ENCODE peak calls at places on chromosome 15, in six cellular contexts. One of them, this sample, is unnamed.

GRCh38 chr15:60555814-60556213 is 76.9 kb upstream of the ICE2 start:
- DNase-seq in breast epithelium: no peak
- DNase-seq in naive thymus-derived CD4-positive, alpha-beta T cell: no peak
- DNase-seq in colonic mucosa: no peak
- DNase-seq in ovary: no peak
- DNase-seq in MM.1S: no peak
- DNase-seq in this sample: no peak

GRCh38 chr15:51624022-51624421 is 1.5 kb upstream of the DMXL2 start:
- DNase-seq in breast epithelium: no peak
- DNase-seq in naive thymus-derived CD4-positive, alpha-beta T cell: no peak
- DNase-seq in colonic mucosa: no peak
- DNase-seq in ovary: no peak
- DNase-seq in MM.1S: no peak
- DNase-seq in this sample: no peak

GRCh38 chr15:59185725-59186124 is 20.9 kb upstream of the LDHAL6B start:
- DNase-seq in breast epithelium: no peak
- DNase-seq in naive thymus-derived CD4-positive, alpha-beta T cell: no peak
- DNase-seq in colonic mucosa: no peak
- DNase-seq in ovary: no peak
- DNase-seq in MM.1S: no peak
- DNase-seq in this sample: no peak

GRCh38 chr15:47673343-47673761 is 44.0 kb upstream of the SEMA6D start:
- DNase-seq in breast epithelium: no peak
- DNase-seq in naive thymus-derived CD4-positive, alpha-beta T cell: no peak
- DNase-seq in colonic mucosa: no peak
- DNase-seq in ovary: peak; percentile 13
- DNase-seq in MM.1S: no peak
- DNase-seq in this sample: no peak

GRCh38 chr15:64532515-64532914 is 72.1 kb downstream of the ZNF609 start:
- DNase-seq in breast epithelium: no peak
- DNase-seq in naive thymus-derived CD4-positive, alpha-beta T cell: no peak
- DNase-seq in colonic mucosa: no peak
- DNase-seq in ovary: no peak
- DNase-seq in MM.1S: no peak
- DNase-seq in this sample: no peak

GRCh38 chr15:45449878-45450277 is 71.5 kb upstream of the GATM start:
- DNase-seq in breast epithelium: peak; percentile 75
- DNase-seq in naive thymus-derived CD4-positive, alpha-beta T cell: no peak
- DNase-seq in colonic mucosa: peak; percentile 92
- DNase-seq in ovary: no peak
- DNase-seq in MM.1S: peak; percentile 27
- DNase-seq in this sample: no peak

GRCh38 chr15:59303641-59304433 is 68.8 kb downstream of the MYO1E start:
- DNase-seq in breast epithelium: no peak
- DNase-seq in naive thymus-derived CD4-positive, alpha-beta T cell: no peak
- DNase-seq in colonic mucosa: no peak
- DNase-seq in ovary: peak; percentile 20
- DNase-seq in MM.1S: no peak
- DNase-seq in this sample: no peak

GRCh38 chr15:39743611-39744010 is 39.0 kb downstream of the FSIP1 start:
- DNase-seq in breast epithelium: no peak
- DNase-seq in naive thymus-derived CD4-positive, alpha-beta T cell: no peak
- DNase-seq in colonic mucosa: no peak
- DNase-seq in ovary: no peak
- DNase-seq in MM.1S: no peak
- DNase-seq in this sample: no peak

GRCh38 chr15:66101715-66102395 is 151.7 kb downstream of the MEGF11 start:
- DNase-seq in breast epithelium: no peak
- DNase-seq in naive thymus-derived CD4-positive, alpha-beta T cell: no peak
- DNase-seq in colonic mucosa: no peak
- DNase-seq in ovary: no peak
- DNase-seq in MM.1S: no peak
- DNase-seq in this sample: no peak

GRCh38 chr15:78437107-78437761 is 782 bp upstream of the IREB2 start:
- DNase-seq in breast epithelium: no peak
- DNase-seq in naive thymus-derived CD4-positive, alpha-beta T cell: no peak
- DNase-seq in colonic mucosa: no peak
- DNase-seq in ovary: no peak
- DNase-seq in MM.1S: no peak
- DNase-seq in this sample: peak; percentile 57

GRCh38 chr15:43538091-43538490 is 20.7 kb downstream of the MAP1A start:
- DNase-seq in breast epithelium: no peak
- DNase-seq in naive thymus-derived CD4-positive, alpha-beta T cell: no peak
- DNase-seq in colonic mucosa: no peak
- DNase-seq in ovary: no peak
- DNase-seq in MM.1S: no peak
- DNase-seq in this sample: no peak

GRCh38 chr15:101172421-101173097 is 79.3 kb downstream of the CHSY1 start:
- DNase-seq in breast epithelium: no peak
- DNase-seq in naive thymus-derived CD4-positive, alpha-beta T cell: no peak
- DNase-seq in colonic mucosa: no peak
- DNase-seq in ovary: no peak
- DNase-seq in MM.1S: no peak
- DNase-seq in this sample: no peak

GRCh38 chr15:92011611-92012367 is 158.3 kb downstream of the SLCO3A1 start:
- DNase-seq in breast epithelium: no peak
- DNase-seq in naive thymus-derived CD4-positive, alpha-beta T cell: peak; percentile 13
- DNase-seq in colonic mucosa: no peak
- DNase-seq in ovary: no peak
- DNase-seq in MM.1S: no peak
- DNase-seq in this sample: no peak

GRCh38 chr15:49927462-49927861 is 191.6 kb downstream of the ATP8B4 start:
- DNase-seq in breast epithelium: no peak
- DNase-seq in naive thymus-derived CD4-positive, alpha-beta T cell: no peak
- DNase-seq in colonic mucosa: no peak
- DNase-seq in ovary: no peak
- DNase-seq in MM.1S: no peak
- DNase-seq in this sample: no peak

GRCh38 chr15:69787791-69788190 is 309.9 kb downstream of the TLE3 start:
- DNase-seq in breast epithelium: no peak
- DNase-seq in naive thymus-derived CD4-positive, alpha-beta T cell: no peak
- DNase-seq in colonic mucosa: no peak
- DNase-seq in ovary: no peak
- DNase-seq in MM.1S: no peak
- DNase-seq in this sample: no peak

GRCh38 chr15:22930782-22931484 is 49.2 kb downstream of the CYFIP1 start:
- DNase-seq in breast epithelium: no peak
- DNase-seq in naive thymus-derived CD4-positive, alpha-beta T cell: no peak
- DNase-seq in colonic mucosa: no peak
- DNase-seq in ovary: no peak
- DNase-seq in MM.1S: no peak
- DNase-seq in this sample: no peak

GRCh38 chr15:60047701-60048100 is 43.6 kb downstream of the FOXB1 start:
- DNase-seq in breast epithelium: no peak
- DNase-seq in naive thymus-derived CD4-positive, alpha-beta T cell: no peak
- DNase-seq in colonic mucosa: no peak
- DNase-seq in ovary: no peak
- DNase-seq in MM.1S: no peak
- DNase-seq in this sample: no peak

GRCh38 chr15:71207141-71207540 is 91.9 kb downstream of the THSD4 start:
- DNase-seq in breast epithelium: no peak
- DNase-seq in naive thymus-derived CD4-positive, alpha-beta T cell: no peak
- DNase-seq in colonic mucosa: no peak
- DNase-seq in ovary: no peak
- DNase-seq in MM.1S: no peak
- DNase-seq in this sample: no peak

GRCh38 chr15:88918738-88919137 is 5.6 kb upstream of the MFGE8 start:
- DNase-seq in breast epithelium: no peak
- DNase-seq in naive thymus-derived CD4-positive, alpha-beta T cell: no peak
- DNase-seq in colonic mucosa: no peak
- DNase-seq in ovary: no peak
- DNase-seq in MM.1S: no peak
- DNase-seq in this sample: peak; percentile 9

GRCh38 chr15:75646944-75647364 is 758 bp upstream of the SNX33 start:
- DNase-seq in breast epithelium: peak; percentile 56
- DNase-seq in naive thymus-derived CD4-positive, alpha-beta T cell: no peak
- DNase-seq in colonic mucosa: peak; percentile 65
- DNase-seq in ovary: no peak
- DNase-seq in MM.1S: no peak
- DNase-seq in this sample: peak; percentile 61

GRCh38 chr15:45548753-45549520 is 26.4 kb upstream of the SLC30A4 start:
- DNase-seq in breast epithelium: no peak
- DNase-seq in naive thymus-derived CD4-positive, alpha-beta T cell: no peak
- DNase-seq in colonic mucosa: no peak
- DNase-seq in ovary: no peak
- DNase-seq in MM.1S: peak; percentile 87
- DNase-seq in this sample: no peak

GRCh38 chr15:89654311-89654761 is 931 bp downstream of the KIF7 start:
- DNase-seq in breast epithelium: peak; percentile 45
- DNase-seq in naive thymus-derived CD4-positive, alpha-beta T cell: no peak
- DNase-seq in colonic mucosa: no peak
- DNase-seq in ovary: no peak
- DNase-seq in MM.1S: no peak
- DNase-seq in this sample: no peak

GRCh38 chr15:72342385-72342784 is 22.4 kb upstream of the CELF6 start:
- DNase-seq in breast epithelium: no peak
- DNase-seq in naive thymus-derived CD4-positive, alpha-beta T cell: peak; percentile 54
- DNase-seq in colonic mucosa: no peak
- DNase-seq in ovary: no peak
- DNase-seq in MM.1S: no peak
- DNase-seq in this sample: peak; percentile 72

GRCh38 chr15:80636675-80637074 is 58.4 kb upstream of the ABHD17C start:
- DNase-seq in breast epithelium: no peak
- DNase-seq in naive thymus-derived CD4-positive, alpha-beta T cell: no peak
- DNase-seq in colonic mucosa: peak; percentile 64
- DNase-seq in ovary: no peak
- DNase-seq in MM.1S: no peak
- DNase-seq in this sample: peak; percentile 17

GRCh38 chr15:66016199-66016598 is 146.9 kb downstream of the RAB11A start:
- DNase-seq in breast epithelium: no peak
- DNase-seq in naive thymus-derived CD4-positive, alpha-beta T cell: no peak
- DNase-seq in colonic mucosa: no peak
- DNase-seq in ovary: no peak
- DNase-seq in MM.1S: no peak
- DNase-seq in this sample: no peak

GRCh38 chr15:49953421-49953820 is 165.6 kb downstream of the ATP8B4 start:
- DNase-seq in breast epithelium: no peak
- DNase-seq in naive thymus-derived CD4-positive, alpha-beta T cell: no peak
- DNase-seq in colonic mucosa: no peak
- DNase-seq in ovary: no peak
- DNase-seq in MM.1S: no peak
- DNase-seq in this sample: no peak

GRCh38 chr15:39998511-39998910 is 40.5 kb downstream of the SRP14 start:
- DNase-seq in breast epithelium: no peak
- DNase-seq in naive thymus-derived CD4-positive, alpha-beta T cell: no peak
- DNase-seq in colonic mucosa: no peak
- DNase-seq in ovary: no peak
- DNase-seq in MM.1S: no peak
- DNase-seq in this sample: no peak

GRCh38 chr15:54305138-54305537 is 326.9 kb downstream of the UNC13C start:
- DNase-seq in breast epithelium: no peak
- DNase-seq in naive thymus-derived CD4-positive, alpha-beta T cell: no peak
- DNase-seq in colonic mucosa: no peak
- DNase-seq in ovary: no peak
- DNase-seq in MM.1S: no peak
- DNase-seq in this sample: no peak
- H3K4me3 ChIP-seq in breast epithelium: no peak overlapping the region
- H3K4me3 ChIP-seq in naive thymus-derived CD4-positive, alpha-beta T cell: no peak overlapping the region
- H3K4me3 ChIP-seq in colonic mucosa: no peak overlapping the region
- H3K4me3 ChIP-seq in ovary: no peak overlapping the region
- H3K4me3 ChIP-seq in MM.1S: no peak overlapping the region
- H3K4me3 ChIP-seq in this sample: no peak overlapping the region

GRCh38 chr15:41788262-41788661 is 14.0 kb downstream of the MAPKBP1 start:
- DNase-seq in breast epithelium: no peak
- DNase-seq in naive thymus-derived CD4-positive, alpha-beta T cell: no peak
- DNase-seq in colonic mucosa: no peak
- DNase-seq in ovary: no peak
- DNase-seq in MM.1S: no peak
- DNase-seq in this sample: no peak

GRCh38 chr15:41789237-41789636 is 15.0 kb downstream of the MAPKBP1 start:
- DNase-seq in breast epithelium: no peak
- DNase-seq in naive thymus-derived CD4-positive, alpha-beta T cell: no peak
- DNase-seq in colonic mucosa: no peak
- DNase-seq in ovary: no peak
- DNase-seq in MM.1S: no peak
- DNase-seq in this sample: no peak

GRCh38 chr15:41790756-41791546 is 16.7 kb downstream of the MAPKBP1 start:
- DNase-seq in breast epithelium: no peak
- DNase-seq in naive thymus-derived CD4-positive, alpha-beta T cell: no peak
- DNase-seq in colonic mucosa: no peak
- DNase-seq in ovary: no peak
- DNase-seq in MM.1S: no peak
- DNase-seq in this sample: no peak

GRCh38 chr15:41790169-41790568 is 15.9 kb downstream of the MAPKBP1 start:
- DNase-seq in breast epithelium: no peak
- DNase-seq in naive thymus-derived CD4-positive, alpha-beta T cell: no peak
- DNase-seq in colonic mucosa: no peak
- DNase-seq in ovary: no peak
- DNase-seq in MM.1S: no peak
- DNase-seq in this sample: no peak

DNA sequence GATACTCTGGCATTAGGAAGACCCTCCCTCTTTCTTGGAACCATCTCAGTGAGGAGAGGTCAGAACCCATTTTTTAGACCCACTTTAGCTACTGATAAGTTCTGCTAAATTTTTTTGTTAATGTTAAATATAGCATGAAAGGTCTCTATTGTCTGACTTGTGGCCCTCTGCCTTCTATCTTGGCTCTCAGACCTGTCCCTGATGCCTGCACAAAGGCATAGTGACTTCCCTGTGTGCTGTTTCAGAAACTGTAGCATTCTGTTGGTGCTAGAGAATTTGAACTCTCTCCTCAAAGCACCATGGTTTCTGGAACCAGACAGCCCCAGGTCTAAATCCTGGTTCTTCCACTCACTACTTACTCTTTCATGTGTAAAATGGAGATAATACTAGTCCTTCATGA is 15.4 kb downstream of the MAPKBP1 start:
- DNase-seq in breast epithelium: no peak
- DNase-seq in naive thymus-derived CD4-positive, alpha-beta T cell: no peak
- DNase-seq in colonic mucosa: no peak
- DNase-seq in ovary: no peak
- DNase-seq in MM.1S: no peak
- DNase-seq in this sample: no peak
- H3K4me1 ChIP-seq in breast epithelium: peaks cover 7% of the 10 kb centered on the region
- H3K4me1 ChIP-seq in naive thymus-derived CD4-positive, alpha-beta T cell: peaks cover 8% of the 10 kb centered on the region
- H3K4me1 ChIP-seq in colonic mucosa: no peaks in the 10 kb centered on the region
- H3K4me1 ChIP-seq in ovary: peaks cover 24% of the 10 kb centered on the region
- H3K4me1 ChIP-seq in MM.1S: no peaks in the 10 kb centered on the region
- H3K4me1 ChIP-seq in this sample: no peaks in the 10 kb centered on the region

GRCh38 chr15:21270474-21270873 is 169.8 kb downstream of the POTEB3 start:
- DNase-seq in breast epithelium: no peak
- DNase-seq in naive thymus-derived CD4-positive, alpha-beta T cell: no peak
- DNase-seq in colonic mucosa: no peak
- DNase-seq in ovary: no peak
- DNase-seq in MM.1S: peak; percentile 4
- DNase-seq in this sample: peak; percentile 47
- H3K9me3 ChIP-seq in breast epithelium: no peaks in the 10 kb centered on the region
- H3K9me3 ChIP-seq in naive thymus-derived CD4-positive, alpha-beta T cell: no peaks in the 10 kb centered on the region
- H3K9me3 ChIP-seq in colonic mucosa: no peaks in the 10 kb centered on the region
- H3K9me3 ChIP-seq in ovary: no peaks in the 10 kb centered on the region
- H3K9me3 ChIP-seq in MM.1S: no peaks in the 10 kb centered on the region
- H3K9me3 ChIP-seq in this sample: peaks cover 3% of the 10 kb centered on the region

DNA sequence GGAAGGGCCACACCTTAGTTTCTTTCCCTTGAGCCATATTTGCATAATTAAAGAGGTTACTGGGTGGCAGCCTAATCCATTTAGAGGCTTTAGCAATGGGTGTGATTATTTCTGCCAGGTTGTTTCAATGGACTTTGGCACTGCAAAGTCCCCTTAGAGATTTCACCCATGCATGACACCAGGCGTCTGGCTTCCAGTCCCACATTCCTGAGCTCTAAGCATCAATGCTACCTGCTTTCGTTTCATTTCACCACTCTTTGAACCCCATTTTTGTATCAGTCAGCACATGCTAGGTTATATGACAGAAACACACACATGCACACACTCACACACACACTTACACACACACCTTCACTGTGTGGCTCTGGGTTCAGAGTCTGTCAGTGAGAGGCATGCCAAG is 353.9 kb downstream of the GABRG3 start:
- DNase-seq in breast epithelium: no peak
- DNase-seq in naive thymus-derived CD4-positive, alpha-beta T cell: no peak
- DNase-seq in colonic mucosa: no peak
- DNase-seq in ovary: no peak
- DNase-seq in MM.1S: no peak
- DNase-seq in this sample: no peak
- H3K4me3 ChIP-seq in breast epithelium: no peak overlapping the region
- H3K4me3 ChIP-seq in naive thymus-derived CD4-positive, alpha-beta T cell: no peak overlapping the region
- H3K4me3 ChIP-seq in colonic mucosa: no peak overlapping the region
- H3K4me3 ChIP-seq in ovary: no peak overlapping the region
- H3K4me3 ChIP-seq in MM.1S: no peak overlapping the region
- H3K4me3 ChIP-seq in this sample: no peak overlapping the region

This sample was measured in HAP-1.